ENCODE peak calls at places on chromosome 4, in six cellular contexts. P is tibial artery, Y is IMR-90, G is heart right ventricle, K is ovary, X is cardiac muscle cell. V is an unnamed sample. For H3K27me3, the result is how much of the 10 kb centered on the place peaks cover.

GRCh38 chr4:16607241-16607640 is 291.2 kb downstream of the LDB2 start:
- DNase-seq in Y (no peak), G (no peak), P (no peak), X (no peak), K (no peak), V (no peak)

GRCh38 chr4:80767944-80768343 is 262.6 kb upstream of the BMP3 start:
- DNase-seq in X (no peak), K (no peak), G (no peak), P (no peak), Y (peak), V (no peak)

GRCh38 chr4:6983500-6984142 is 59.6 kb upstream of the TADA2B start:
- DNase-seq in P (no peak), K (no peak), G (no peak), Y (no peak), X (no peak), V (no peak)

GRCh38 chr4:23945521-23946017 is 55.7 kb upstream of the PPARGC1A start:
- DNase-seq in P (peak), X (no peak), G (no peak), Y (peak), K (no peak), V (no peak)

GRCh38 chr4:144733566-144733965 is 87.6 kb downstream of the HHIP start:
- DNase-seq in X (no peak), Y (no peak), P (no peak), K (no peak), G (no peak), V (no peak)

GRCh38 chr4:22048326-22048725 is 99.8 kb upstream of the KCNIP4 start:
- DNase-seq in K (no peak), Y (no peak), G (no peak), X (no peak), P (no peak), V (no peak)

GRCh38 chr4:113784497-113785254 is 23.1 kb upstream of the CAMK2D start:
- DNase-seq in Y (peak), K (no peak), G (no peak), X (no peak), P (no peak), V (no peak)

GRCh38 chr4:182255421-182256190 is 12.4 kb downstream of the TENM3 start:
- DNase-seq in Y (no peak), G (no peak), X (no peak), P (no peak), K (no peak), V (no peak)

GRCh38 chr4:26322349-26322748 is 1.5 kb downstream of the RBPJ start:
- DNase-seq in P (no peak), K (no peak), X (no peak), Y (no peak), G (no peak), V (no peak)

GRCh38 chr4:102606261-102606660 is 105.1 kb downstream of the NFKB1 start:
- DNase-seq in G (no peak), X (no peak), P (no peak), Y (no peak), K (no peak), V (no peak)

GRCh38 chr4:2788532-2789103 is 4.3 kb upstream of the SH3BP2 start:
- DNase-seq in K (peak), P (peak), X (no peak), G (peak), Y (peak), V (peak)

GRCh38 chr4:83618991-83619390 is 83.1 kb downstream of the GPAT3 start:
- DNase-seq in G (peak), P (peak), K (no peak), Y (peak), X (peak), V (no peak)

GRCh38 chr4:148914734-148915133 is 472.5 kb upstream of the NR3C2 start:
- DNase-seq in Y (no peak), K (no peak), X (no peak), G (no peak), P (no peak), V (no peak)

GRCh38 chr4:110073045-110073845 is 125.2 kb downstream of the ELOVL6 start:
- DNase-seq in P (no peak), K (no peak), X (no peak), Y (peak), G (peak), V (no peak)

GRCh38 chr4:149784018-149784417 is 31.6 kb downstream of the IQCM start:
- DNase-seq in G (no peak), Y (peak), P (no peak), X (no peak), K (no peak), V (no peak)

GRCh38 chr4:3239998-3240920 is 8.7 kb upstream of the MSANTD1 start:
- DNase-seq in K (no peak), X (no peak), G (no peak), P (no peak), Y (no peak), V (no peak)

GRCh38 chr4:175054980-175055379 is 136.8 kb downstream of the ADAM29 start:
- DNase-seq in G (no peak), P (no peak), X (peak), K (no peak), Y (no peak), V (no peak)

GRCh38 chr4:74104145-74104544 is 5.2 kb upstream of the CXCL2 start:
- DNase-seq in K (no peak), G (no peak), X (no peak), Y (no peak), P (no peak), V (no peak)

GRCh38 chr4:86939123-86939522 is 4.3 kb downstream of the AFF1 start:
- DNase-seq in X (no peak), G (no peak), Y (no peak), K (no peak), P (no peak), V (no peak)

GRCh38 chr4:68368566-68369473 is 18.9 kb upstream of the YTHDC1 start:
- DNase-seq in P (no peak), K (no peak), Y (peak), G (no peak), X (no peak), V (no peak)

GRCh38 chr4:7186516-7187296 is 5.6 kb upstream of the SORCS2 start:
- DNase-seq in P (peak), G (no peak), K (no peak), X (no peak), Y (no peak), V (peak)

GRCh38 chr4:184475096-184475461 is 729 bp upstream of the IRF2 start:
- DNase-seq in G (peak), K (peak), P (peak), X (peak), Y (peak), V (peak)

GRCh38 chr4:186485621-186486062 is 69.7 kb downstream of the MTNR1A start:
- DNase-seq in X (peak), Y (peak), K (no peak), P (no peak), G (no peak), V (no peak)

GRCh38 chr4:140042634-140043033 is 111.3 kb downstream of the MAML3 start:
- DNase-seq in Y (no peak), K (peak), G (no peak), X (no peak), P (no peak), V (no peak)

GRCh38 chr4:140037353-140038030 is 116.5 kb downstream of the MAML3 start:
- DNase-seq in K (no peak), P (no peak), X (no peak), Y (peak), G (no peak), V (no peak)

DNA sequence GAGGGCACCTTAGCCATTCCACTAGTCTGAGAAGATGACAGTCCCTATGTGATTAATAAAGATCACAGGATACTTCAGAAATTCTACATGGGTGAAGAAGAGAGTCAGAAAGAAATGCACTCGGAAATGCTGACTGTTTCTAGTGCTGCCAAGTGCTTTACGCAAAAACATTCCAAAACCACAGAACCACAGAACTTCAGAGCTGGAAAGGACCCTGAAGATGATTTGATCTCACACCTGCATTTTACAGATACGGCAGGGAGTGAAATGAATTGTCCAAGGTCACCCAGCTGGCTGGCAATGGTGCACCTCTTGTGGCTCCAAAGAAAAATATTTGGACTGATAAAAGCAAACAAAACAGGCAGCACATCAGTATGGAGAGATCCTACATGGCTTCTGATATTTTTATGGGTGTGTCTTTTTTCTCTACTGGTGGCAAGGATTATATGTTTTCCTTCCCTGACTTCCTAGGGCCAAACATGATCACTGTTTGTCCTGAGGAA is 115.9 kb downstream of the MAML3 start:
- DNase-seq in P (no peak), Y (peak), X (no peak), K (no peak), G (no peak), V (no peak)
- H3K27me3 ChIP-seq in P (under half), Y (under half), X (under half), K (under half), G (under half), V (under half)

DNA sequence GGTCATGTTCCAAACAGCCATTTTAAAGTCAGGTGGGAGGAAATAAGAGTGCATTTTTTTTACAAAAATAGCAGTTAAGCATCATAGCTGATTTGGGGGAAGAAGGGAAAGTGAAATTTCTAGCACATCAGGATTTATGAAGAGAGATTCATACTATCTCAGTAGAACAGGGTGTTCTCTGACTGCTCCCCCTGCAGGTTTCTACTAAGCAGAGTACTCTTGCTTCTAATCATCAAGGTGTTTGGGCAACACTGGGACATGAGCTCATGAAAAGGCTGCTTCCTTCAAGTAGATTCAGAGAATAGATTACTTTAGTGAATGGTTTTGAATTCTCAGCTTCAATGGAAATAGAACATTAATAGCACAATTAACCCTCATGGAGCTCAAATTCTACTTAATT is 591.4 kb upstream of the PCDH10 start:
- DNase-seq in P (no peak), G (no peak), Y (no peak), K (no peak), X (peak), V (no peak)
- TF ChIP-seq CTCF in P (no peak), G (no peak), Y (no peak), K (no peak), X (peak), V (no peak)

GRCh38 chr4:1775731-1776500 is 17.2 kb upstream of the FGFR3 start:
- DNase-seq in P (no peak), K (no peak), G (no peak), Y (no peak), X (no peak), V (no peak)

GRCh38 chr4:1776521-1777161 is 16.5 kb upstream of the FGFR3 start:
- DNase-seq in Y (no peak), K (no peak), P (no peak), G (no peak), X (no peak), V (no peak)

GRCh38 chr4:1779588-1780382 is 13.3 kb upstream of the FGFR3 start:
- DNase-seq in X (no peak), G (no peak), P (no peak), Y (no peak), K (no peak), V (no peak)

GRCh38 chr4:1778642-1779392 is 14.3 kb upstream of the FGFR3 start:
- DNase-seq in X (no peak), K (no peak), Y (no peak), G (no peak), P (no peak), V (no peak)

DNA sequence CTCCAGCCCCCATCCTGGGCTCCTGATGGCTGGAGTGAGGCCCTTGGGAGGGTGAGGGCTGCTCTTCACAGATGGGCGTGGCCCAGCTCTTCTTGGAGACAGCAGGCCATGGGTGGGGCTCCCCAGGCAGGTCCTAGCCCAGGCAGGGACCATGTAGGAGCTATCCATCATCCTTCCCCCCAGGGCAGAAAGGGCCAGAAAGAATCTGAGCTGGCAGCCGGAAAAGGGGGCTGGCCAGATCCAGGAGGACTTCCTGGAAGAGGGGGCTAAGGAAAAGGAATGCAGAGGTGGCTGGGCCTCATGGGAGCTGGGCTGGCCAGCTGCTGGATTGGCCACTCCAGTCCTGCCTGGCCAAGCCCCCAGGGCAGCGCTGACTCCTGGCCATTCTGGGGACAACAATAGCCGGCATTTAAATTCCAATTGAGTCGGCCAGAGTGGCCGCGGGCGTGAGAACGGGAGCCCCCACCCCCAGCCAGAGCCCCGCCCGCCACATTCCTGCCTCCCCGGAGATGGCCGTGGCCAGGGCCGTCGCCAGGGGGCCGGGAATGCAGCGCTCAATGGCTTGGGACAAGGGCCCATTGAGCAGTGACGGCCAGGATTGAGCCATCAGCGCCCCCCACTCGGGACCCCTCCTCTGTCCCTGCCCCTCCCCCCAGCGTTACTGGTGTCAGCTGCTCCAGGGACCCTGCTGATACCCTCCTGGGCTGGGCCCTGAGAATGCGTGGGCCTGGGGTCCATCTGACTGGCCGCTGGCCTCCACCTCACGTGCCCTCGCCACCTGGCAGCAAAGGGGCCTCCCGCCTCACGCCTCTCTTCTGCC is 15.1 kb upstream of the FGFR3 start:
- DNase-seq in G (no peak), K (no peak), Y (no peak), P (no peak), X (peak), V (no peak)
- H3K27ac ChIP-seq in G (no peak), K (no peak), Y (no peak), P (no peak), X (no peak), V (no peak)

GRCh38 chr4:111880116-111880515 is 265.1 kb upstream of the FAM241A start:
- DNase-seq in G (no peak), X (no peak), P (no peak), K (no peak), Y (no peak), V (no peak)
- H3K27me3 ChIP-seq in G (under half), X (under half), P (under half), K (under half), Y (under half), V (under half)

GRCh38 chr4:112189754-112190153 is 41.8 kb upstream of the AP1AR start:
- DNase-seq in P (no peak), Y (peak), K (no peak), G (no peak), X (no peak), V (no peak)
- TF ChIP-seq CTCF in P (no peak), Y (peak), K (no peak), G (peak), X (peak), V (no peak)

DNA sequence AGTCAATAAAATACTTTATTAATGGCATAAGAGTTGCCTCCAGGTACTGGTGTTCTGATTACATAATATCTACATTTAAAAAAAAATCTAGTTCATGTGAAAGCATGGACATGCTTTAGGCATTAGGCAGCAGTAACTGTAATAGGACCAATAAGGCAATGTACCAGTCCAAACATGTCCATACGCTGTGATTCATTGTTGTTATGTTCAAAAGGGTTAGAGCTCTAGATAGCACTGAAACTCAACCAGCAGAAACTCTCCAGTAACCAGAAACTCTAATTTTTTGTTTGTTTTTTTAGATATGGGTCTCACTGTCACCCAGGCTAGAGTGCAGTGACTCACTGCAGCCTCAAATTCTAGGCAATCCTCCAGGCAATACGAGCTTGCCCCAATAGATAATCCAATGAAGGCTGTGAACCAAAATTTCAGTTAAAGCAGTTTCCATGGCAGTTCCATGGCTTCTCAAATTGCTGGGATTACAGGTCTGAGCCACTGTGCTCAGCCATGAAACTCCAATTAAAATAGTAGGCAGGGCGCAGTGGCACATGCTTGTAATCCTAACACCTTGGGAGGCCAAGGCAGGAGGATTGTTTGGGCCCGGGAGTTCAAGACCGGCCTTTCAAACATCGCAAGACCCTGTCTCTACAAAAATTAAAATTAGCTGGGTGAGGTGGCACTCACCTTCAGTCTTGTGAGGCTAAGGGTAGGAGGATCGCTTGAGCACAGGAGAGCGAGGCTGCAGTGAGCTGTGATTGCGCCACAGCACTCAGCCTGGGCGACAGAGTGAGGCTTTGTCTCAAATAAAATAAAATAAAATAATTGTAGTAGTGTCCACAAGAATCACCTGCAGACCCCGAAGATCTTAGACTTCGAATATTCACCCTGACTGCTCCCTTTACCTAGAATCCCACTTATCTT is 36.3 kb downstream of the MGARP start:
- DNase-seq in K (no peak), Y (peak), X (no peak), P (peak), G (no peak), V (no peak)
- H3K27ac ChIP-seq in K (no peak), Y (peak), X (no peak), P (peak), G (no peak), V (no peak)

GRCh38 chr4:152189451-152190179 is 346.3 kb downstream of the FBXW7 start:
- DNase-seq in Y (no peak), G (no peak), X (no peak), K (no peak), P (no peak), V (no peak)

GRCh38 chr4:152188801-152189200 is 347.1 kb downstream of the FBXW7 start:
- DNase-seq in Y (no peak), G (peak), P (no peak), X (peak), K (no peak), V (no peak)

GRCh38 chr4:152197211-152197610 is 338.7 kb downstream of the FBXW7 start:
- DNase-seq in G (peak), Y (no peak), X (no peak), K (no peak), P (no peak), V (no peak)

GRCh38 chr4:152190907-152191306 is 345.0 kb downstream of the FBXW7 start:
- DNase-seq in X (no peak), P (no peak), K (no peak), G (no peak), Y (no peak), V (no peak)

DNA sequence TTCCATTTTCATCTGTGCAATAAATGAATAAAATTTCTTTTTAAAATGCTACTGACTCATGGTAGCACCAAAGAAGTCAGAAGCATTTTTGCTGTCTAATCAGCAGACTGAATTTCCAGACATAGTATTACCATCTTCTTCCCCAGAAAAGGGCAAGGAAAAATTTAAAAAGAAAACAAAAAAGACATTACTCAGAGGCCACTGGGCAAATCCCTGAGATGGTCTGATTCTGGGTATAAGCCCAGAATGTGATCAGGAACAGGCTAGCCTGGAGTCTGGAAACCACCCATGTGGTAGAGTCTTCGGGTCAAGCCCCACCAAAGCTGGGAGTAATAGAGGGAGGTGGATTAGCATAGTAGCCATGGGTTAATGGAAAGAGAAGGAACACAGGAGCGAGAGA is 342.8 kb downstream of the FBXW7 start:
- DNase-seq in Y (no peak), K (no peak), P (no peak), G (no peak), X (no peak), V (no peak)
- H3K27me3 ChIP-seq in Y (under half), K (under half), P (under half), G (under half), X (under half), V (under half)